ENCODE peak calls at places on chromosomes 2 and 18, in eight cellular contexts. L, R, X, B, M, Z, W and T are unnamed samples.

GRCh38 chr2:52775674-52776073 is 991.9 kb upstream of the CHAC2 start:
- DNase-seq in L (no peak), R (no peak), X (no peak), B (no peak), M (no peak), Z (no peak), W (no peak), T (no peak)

GRCh38 chr2:110748489-110748867 is 16.1 kb downstream of the ACOXL start:
- DNase-seq in L (no peak), R (no peak), X (no peak), B (peak; percentile 24), M (peak; percentile 45), Z (no peak), W (no peak), T (no peak)

GRCh38 chr18:62089174-62089573 is 97.7 kb downstream of the PIGN start:
- DNase-seq in L (no peak), R (no peak), X (no peak), B (no peak), M (no peak), Z (no peak), W (no peak), T (no peak)

GRCh38 chr2:105118960-105119359 is 81.1 kb downstream of the MRPS9 start:
- DNase-seq in L (no peak), R (no peak), X (no peak), B (no peak), M (no peak), Z (peak; percentile 47), W (no peak), T (no peak)

GRCh38 chr2:108922141-108922915 is 66.7 kb downstream of the EDAR start:
- DNase-seq in L (no peak), R (no peak), X (no peak), B (no peak), M (no peak), Z (no peak), W (no peak), T (no peak)

GRCh38 chr2:226887940-226888339 is 52.1 kb downstream of the RHBDD1 start:
- DNase-seq in L (no peak), R (no peak), X (no peak), B (no peak), M (no peak), Z (no peak), W (no peak), T (no peak)

GRCh38 chr18:45540146-45540545 is 75.1 kb upstream of the SLC14A2 start:
- DNase-seq in L (no peak), R (no peak), X (no peak), B (no peak), M (no peak), Z (no peak), W (no peak), T (no peak)

GRCh38 chr2:105675841-105676240 is 68.9 kb upstream of the NCK2 start:
- DNase-seq in L (no peak), R (no peak), X (no peak), B (no peak), M (no peak), Z (no peak), W (no peak), T (no peak)

GRCh38 chr2:24124003-24124585 is 825 bp downstream of the FAM228B start:
- DNase-seq in L (no peak), R (no peak), X (no peak), B (no peak), M (peak; percentile 30), Z (peak; percentile 90), W (no peak), T (no peak)

GRCh38 chr2:67463810-67464209 is 66.7 kb downstream of the ETAA1 start:
- DNase-seq in L (no peak), R (no peak), X (no peak), B (no peak), M (peak; percentile 85), Z (no peak), W (no peak), T (no peak)

GRCh38 chr2:96470636-96471035 is 34.5 kb downstream of the NEURL3 start:
- DNase-seq in L (no peak), R (peak; percentile 45), X (peak; percentile 32), B (peak; percentile 40), M (no peak), Z (peak; percentile 54), W (peak; percentile 69), T (no peak)

GRCh38 chr18:78928076-78928475 is 51.5 kb upstream of the SALL3 start:
- DNase-seq in L (no peak), R (no peak), X (no peak), B (no peak), M (no peak), Z (no peak), W (no peak), T (no peak)

GRCh38 chr2:66547113-66547512 is 112.2 kb downstream of the MEIS1 start:
- DNase-seq in L (no peak), R (no peak), X (peak; percentile 81), B (no peak), M (no peak), Z (no peak), W (no peak), T (no peak)

GRCh38 chr18:29321561-29321960 is 1144.6 kb upstream of the CDH2 start:
- DNase-seq in L (no peak), R (no peak), X (no peak), B (no peak), M (no peak), Z (no peak), W (no peak), T (no peak)

GRCh38 chr2:36549063-36549662 is 48.8 kb downstream of the FEZ2 start:
- DNase-seq in L (no peak), R (no peak), X (peak; percentile 51), B (no peak), M (no peak), Z (no peak), W (no peak), T (no peak)

GRCh38 chr2:3429068-3429610 is 49.6 kb downstream of the TRAPPC12 start:
- DNase-seq in L (no peak), R (no peak), X (peak; percentile 47), B (no peak), M (no peak), Z (no peak), W (no peak), T (no peak)

GRCh38 chr2:181368036-181368435 is 89.2 kb upstream of the ITGA4 start:
- DNase-seq in L (no peak), R (no peak), X (no peak), B (no peak), M (no peak), Z (no peak), W (no peak), T (no peak)

GRCh38 chr18:59631583-59632181 is 65.5 kb downstream of the CCBE1 start:
- DNase-seq in L (no peak), R (no peak), X (peak; percentile 68), B (no peak), M (no peak), Z (no peak), W (no peak), T (no peak)

GRCh38 chr18:55444496-55444895 is 143.5 kb downstream of the TCF4 start:
- DNase-seq in L (no peak), R (no peak), X (no peak), B (no peak), M (no peak), Z (no peak), W (no peak), T (no peak)

GRCh38 chr18:44835555-44836156 is 155.0 kb downstream of the SETBP1 start:
- DNase-seq in L (no peak), R (no peak), X (no peak), B (no peak), M (no peak), Z (no peak), W (no peak), T (no peak)

GRCh38 chr2:52500561-52500960 is 1267.0 kb upstream of the CHAC2 start:
- DNase-seq in L (no peak), R (no peak), X (no peak), B (no peak), M (no peak), Z (no peak), W (no peak), T (no peak)

GRCh38 chr2:11239718-11240462 is 84.6 kb downstream of the SLC66A3 start:
- DNase-seq in L (no peak), R (no peak), X (peak; percentile 29), B (no peak), M (no peak), Z (no peak), W (no peak), T (no peak)

GRCh38 chr2:104854507-104855173 is 725 bp downstream of the POU3F3 start:
- DNase-seq in L (no peak), R (no peak), X (no peak), B (no peak), M (no peak), Z (peak; percentile 74), W (no peak), T (no peak)

GRCh38 chr18:845152-845819 is 33.2 kb upstream of the YES1 start:
- DNase-seq in L (no peak), R (no peak), X (peak; percentile 92), B (no peak), M (no peak), Z (no peak), W (no peak), T (no peak)

GRCh38 chr2:182522428-182522896 is 95.6 kb upstream of the PDE1A start:
- DNase-seq in L (no peak), R (no peak), X (peak; percentile 39), B (no peak), M (no peak), Z (peak; percentile 64), W (no peak), T (no peak)

GRCh38 chr18:55405655-55406373 is 182.2 kb downstream of the TCF4 start:
- DNase-seq in L (no peak), R (peak; percentile 82), X (peak; percentile 99), B (no peak), M (peak; percentile 86), Z (no peak), W (peak; percentile 90), T (no peak)

GRCh38 chr2:17588031-17588430 is 47.5 kb downstream of the VSNL1 start:
- DNase-seq in L (no peak), R (no peak), X (no peak), B (no peak), M (no peak), Z (no peak), W (no peak), T (no peak)

GRCh38 chr18:37565138-37565984 is at the start of gene CELF4:
- DNase-seq in L (no peak), R (no peak), X (no peak), B (no peak), M (peak; percentile 67), Z (peak; percentile 91), W (no peak), T (no peak)

GRCh38 chr2:233414777-233415570 is 60.7 kb downstream of the DGKD start:
- DNase-seq in L (no peak), R (peak; percentile 66), X (peak; percentile 27), B (peak; percentile 61), M (no peak), Z (no peak), W (no peak), T (no peak)